ENCODE peak calls at places on chromosome 15, in seven cellular contexts. One of them, this sample, is unnamed.

GRCh38 chr15:83046558-83047127 is 20.4 kb downstream of the BTBD1 start:
- DNase-seq in psoas muscle: no peak
- DNase-seq in BJ: no peak
- DNase-seq in HCT116: no peak
- DNase-seq in IMR-90: peak
- DNase-seq in cardiac muscle cell: no peak
- DNase-seq in astrocyte: peak
- DNase-seq in this sample: peak

GRCh38 chr15:84949043-84949442 is 32.6 kb upstream of the PDE8A start:
- DNase-seq in cardiac muscle cell: no peak
- DNase-seq in astrocyte: peak
- DNase-seq in HCT116: no peak
- DNase-seq in IMR-90: peak
- DNase-seq in psoas muscle: no peak
- DNase-seq in BJ: no peak
- DNase-seq in this sample: peak

GRCh38 chr15:22796079-22796478 is 9.6 kb downstream of the NIPA1 start:
- DNase-seq in psoas muscle: no peak
- DNase-seq in HCT116: no peak
- DNase-seq in astrocyte: no peak
- DNase-seq in cardiac muscle cell: no peak
- DNase-seq in IMR-90: no peak
- DNase-seq in BJ: no peak
- DNase-seq in this sample: no peak

GRCh38 chr15:48469681-48470080 is 138.5 kb downstream of the DUT start:
- DNase-seq in IMR-90: no peak
- DNase-seq in BJ: no peak
- DNase-seq in HCT116: no peak
- DNase-seq in cardiac muscle cell: no peak
- DNase-seq in astrocyte: peak
- DNase-seq in psoas muscle: no peak
- DNase-seq in this sample: no peak

GRCh38 chr15:56989411-56989924 is 71.0 kb downstream of the TCF12 start:
- DNase-seq in HCT116: no peak
- DNase-seq in cardiac muscle cell: peak
- DNase-seq in IMR-90: peak
- DNase-seq in psoas muscle: no peak
- DNase-seq in astrocyte: no peak
- DNase-seq in BJ: no peak
- DNase-seq in this sample: peak

GRCh38 chr15:98562361-98562791 is 86.0 kb upstream of the IGF1R start:
- DNase-seq in cardiac muscle cell: no peak
- DNase-seq in astrocyte: no peak
- DNase-seq in BJ: no peak
- DNase-seq in psoas muscle: no peak
- DNase-seq in IMR-90: no peak
- DNase-seq in HCT116: no peak
- DNase-seq in this sample: no peak

GRCh38 chr15:70101459-70102113 is 3.9 kb upstream of the TLE3 start:
- DNase-seq in astrocyte: peak
- DNase-seq in IMR-90: peak
- DNase-seq in HCT116: peak
- DNase-seq in cardiac muscle cell: peak
- DNase-seq in BJ: no peak
- DNase-seq in psoas muscle: peak
- DNase-seq in this sample: peak

GRCh38 chr15:89042387-89042786 is 45.9 kb upstream of the ABHD2 start:
- DNase-seq in BJ: no peak
- DNase-seq in IMR-90: no peak
- DNase-seq in astrocyte: no peak
- DNase-seq in psoas muscle: no peak
- DNase-seq in HCT116: no peak
- DNase-seq in cardiac muscle cell: no peak
- DNase-seq in this sample: no peak

GRCh38 chr15:74300057-74300620 is 64.0 kb downstream of the CCDC33 start:
- DNase-seq in HCT116: no peak
- DNase-seq in BJ: no peak
- DNase-seq in IMR-90: no peak
- DNase-seq in astrocyte: no peak
- DNase-seq in psoas muscle: no peak
- DNase-seq in cardiac muscle cell: no peak
- DNase-seq in this sample: no peak

GRCh38 chr15:48695088-48695834 is 49.8 kb upstream of the FBN1 start:
- DNase-seq in BJ: peak
- DNase-seq in astrocyte: peak
- DNase-seq in HCT116: no peak
- DNase-seq in psoas muscle: no peak
- DNase-seq in IMR-90: peak
- DNase-seq in cardiac muscle cell: no peak
- DNase-seq in this sample: peak

GRCh38 chr15:68558318-68559305 is 20.2 kb upstream of the CORO2B start:
- DNase-seq in cardiac muscle cell: no peak
- DNase-seq in psoas muscle: no peak
- DNase-seq in HCT116: no peak
- DNase-seq in BJ: no peak
- DNase-seq in IMR-90: no peak
- DNase-seq in astrocyte: no peak
- DNase-seq in this sample: no peak

GRCh38 chr15:96053039-96054021 is 277.2 kb upstream of the NR2F2 start:
- DNase-seq in astrocyte: peak
- DNase-seq in psoas muscle: peak
- DNase-seq in cardiac muscle cell: peak
- DNase-seq in HCT116: peak
- DNase-seq in BJ: no peak
- DNase-seq in IMR-90: no peak
- DNase-seq in this sample: no peak

GRCh38 chr15:31387483-31388118 is 61.0 kb downstream of the KLF13 start:
- DNase-seq in BJ: peak
- DNase-seq in cardiac muscle cell: peak
- DNase-seq in IMR-90: peak
- DNase-seq in psoas muscle: peak
- DNase-seq in astrocyte: peak
- DNase-seq in HCT116: no peak
- DNase-seq in this sample: peak

GRCh38 chr15:32864051-32864450 is 146.2 kb downstream of the GREM1 start:
- DNase-seq in psoas muscle: no peak
- DNase-seq in astrocyte: no peak
- DNase-seq in HCT116: no peak
- DNase-seq in IMR-90: no peak
- DNase-seq in BJ: no peak
- DNase-seq in cardiac muscle cell: no peak
- DNase-seq in this sample: no peak

GRCh38 chr15:75817151-75817935 is 25.9 kb upstream of the UBE2Q2 start:
- DNase-seq in cardiac muscle cell: no peak
- DNase-seq in astrocyte: no peak
- DNase-seq in psoas muscle: no peak
- DNase-seq in IMR-90: no peak
- DNase-seq in BJ: no peak
- DNase-seq in HCT116: no peak
- DNase-seq in this sample: peak

GRCh38 chr15:96181873-96182301 is 148.6 kb upstream of the NR2F2 start:
- DNase-seq in IMR-90: peak
- DNase-seq in HCT116: no peak
- DNase-seq in psoas muscle: peak
- DNase-seq in astrocyte: peak
- DNase-seq in cardiac muscle cell: no peak
- DNase-seq in BJ: peak
- DNase-seq in this sample: peak

DNA sequence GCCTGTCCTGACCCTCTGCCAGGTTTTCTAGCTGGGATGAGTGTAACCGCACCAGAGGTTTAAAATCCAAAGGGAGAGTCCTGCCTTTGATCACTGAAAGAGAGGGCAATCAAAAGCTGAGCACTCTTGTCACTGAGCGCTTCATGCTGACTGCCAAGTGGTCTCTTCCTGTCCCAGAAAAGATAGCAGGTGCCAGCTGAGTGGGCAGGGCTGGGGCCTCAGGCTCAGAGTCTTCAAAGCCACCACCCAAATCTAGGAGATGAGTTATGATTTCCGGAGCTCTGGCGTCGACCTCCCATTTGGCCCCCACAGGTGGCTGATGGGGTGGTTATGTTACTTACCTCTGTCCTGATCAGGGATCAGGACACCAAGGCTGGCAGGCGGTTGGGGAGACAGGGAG is 256.0 kb downstream of the SLCO3A1 start:
- DNase-seq in IMR-90: no peak
- DNase-seq in psoas muscle: no peak
- DNase-seq in astrocyte: no peak
- DNase-seq in HCT116: no peak
- DNase-seq in cardiac muscle cell: peak
- DNase-seq in BJ: no peak
- DNase-seq in this sample: no peak
- H3K4me3 ChIP-seq in IMR-90: no peak
- H3K4me3 ChIP-seq in psoas muscle: no peak
- H3K4me3 ChIP-seq in astrocyte: no peak
- H3K4me3 ChIP-seq in HCT116: no peak
- H3K4me3 ChIP-seq in cardiac muscle cell: no peak
- H3K4me3 ChIP-seq in BJ: no peak
- H3K4me3 ChIP-seq in this sample: no peak

DNA sequence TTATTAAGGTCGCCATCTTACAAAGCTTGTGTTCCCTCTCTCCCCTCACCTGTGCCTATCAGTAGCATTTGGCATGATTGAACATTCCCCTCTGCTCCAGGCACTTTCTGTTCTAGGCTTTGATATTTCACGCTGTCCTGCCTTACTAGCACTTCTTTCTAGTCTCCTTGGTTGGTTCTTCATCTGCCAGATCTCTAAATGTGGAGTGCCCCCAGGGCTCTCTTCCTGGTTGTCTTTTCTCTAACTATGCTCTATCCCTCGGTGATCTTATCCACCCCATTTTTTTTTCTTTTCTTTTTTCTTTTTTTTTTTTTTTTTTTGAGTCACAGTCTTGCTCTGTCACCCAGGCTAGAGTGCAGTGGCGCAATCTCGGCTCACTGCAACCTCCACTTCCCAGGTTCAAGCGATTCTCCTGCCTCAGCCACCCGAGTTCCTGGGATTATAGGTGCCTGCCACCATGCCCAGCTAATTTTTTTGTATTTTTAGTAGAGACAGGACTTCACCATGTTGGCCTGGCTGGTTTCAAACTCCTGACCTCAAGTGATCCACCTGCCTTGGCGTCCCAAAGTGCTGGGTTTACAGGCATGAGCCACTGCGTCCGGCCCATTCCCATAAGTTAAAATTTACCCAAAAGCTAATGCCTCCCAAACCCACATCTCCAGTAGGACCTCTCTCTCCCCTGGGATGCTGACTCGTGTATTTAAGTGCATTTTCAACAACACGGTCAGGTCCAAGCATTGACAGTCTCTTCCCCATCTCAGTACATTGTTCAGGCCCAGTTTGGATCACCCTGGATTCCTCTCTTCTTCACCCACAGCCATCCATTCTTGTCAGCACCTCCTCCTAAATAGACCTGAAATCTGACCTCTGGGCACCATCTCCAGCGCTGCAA is 5.2 kb downstream of the NUSAP1 start:
- DNase-seq in cardiac muscle cell: no peak
- DNase-seq in BJ: no peak
- DNase-seq in psoas muscle: no peak
- DNase-seq in astrocyte: no peak
- DNase-seq in HCT116: no peak
- DNase-seq in IMR-90: no peak
- DNase-seq in this sample: no peak
- H3K4me3 ChIP-seq in cardiac muscle cell: no peak
- H3K4me3 ChIP-seq in BJ: no peak
- H3K4me3 ChIP-seq in psoas muscle: no peak
- H3K4me3 ChIP-seq in astrocyte: no peak
- H3K4me3 ChIP-seq in HCT116: no peak
- H3K4me3 ChIP-seq in IMR-90: no peak
- H3K4me3 ChIP-seq in this sample: no peak

DNA sequence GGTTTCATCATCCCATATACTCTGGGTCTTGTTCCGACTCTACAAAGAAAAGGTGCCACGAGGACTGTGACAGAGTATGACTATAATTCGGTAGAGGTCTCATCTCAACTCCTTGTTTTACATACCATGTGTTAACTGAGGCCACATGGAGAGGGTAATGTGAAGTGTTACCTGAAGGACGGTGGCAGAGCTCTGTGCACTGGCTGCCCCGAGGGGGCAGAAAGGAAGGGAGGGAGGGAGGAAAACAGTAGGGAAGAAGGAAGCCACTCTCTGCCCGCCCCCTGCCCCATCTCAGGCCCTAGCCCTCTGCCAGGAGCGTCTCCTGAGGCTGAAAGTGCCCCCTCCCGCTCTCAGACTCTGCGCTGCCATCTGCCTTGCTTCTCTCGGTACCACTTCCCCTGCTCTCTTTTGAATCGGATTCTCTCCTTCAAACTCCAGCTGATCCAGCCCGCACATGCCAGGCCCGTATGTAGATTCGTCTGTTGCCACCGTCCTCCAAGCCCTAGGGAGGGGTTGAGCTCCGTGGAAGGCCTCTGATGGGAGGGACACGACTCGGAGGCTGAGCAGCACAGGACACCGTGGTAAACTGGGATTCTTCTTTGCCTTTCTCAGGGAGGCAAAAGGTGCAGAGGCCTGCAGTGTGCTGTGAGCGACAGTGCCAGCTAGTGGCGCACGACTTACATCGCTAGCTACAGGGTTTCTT is 70.5 kb upstream of the ATP10A start:
- DNase-seq in BJ: peak
- DNase-seq in HCT116: no peak
- DNase-seq in IMR-90: peak
- DNase-seq in psoas muscle: peak
- DNase-seq in cardiac muscle cell: peak
- DNase-seq in astrocyte: peak
- DNase-seq in this sample: peak
- H3K4me3 ChIP-seq in BJ: peak
- H3K4me3 ChIP-seq in HCT116: no peak
- H3K4me3 ChIP-seq in IMR-90: peak
- H3K4me3 ChIP-seq in psoas muscle: peak
- H3K4me3 ChIP-seq in cardiac muscle cell: no peak
- H3K4me3 ChIP-seq in astrocyte: peak
- H3K4me3 ChIP-seq in this sample: peak

DNA sequence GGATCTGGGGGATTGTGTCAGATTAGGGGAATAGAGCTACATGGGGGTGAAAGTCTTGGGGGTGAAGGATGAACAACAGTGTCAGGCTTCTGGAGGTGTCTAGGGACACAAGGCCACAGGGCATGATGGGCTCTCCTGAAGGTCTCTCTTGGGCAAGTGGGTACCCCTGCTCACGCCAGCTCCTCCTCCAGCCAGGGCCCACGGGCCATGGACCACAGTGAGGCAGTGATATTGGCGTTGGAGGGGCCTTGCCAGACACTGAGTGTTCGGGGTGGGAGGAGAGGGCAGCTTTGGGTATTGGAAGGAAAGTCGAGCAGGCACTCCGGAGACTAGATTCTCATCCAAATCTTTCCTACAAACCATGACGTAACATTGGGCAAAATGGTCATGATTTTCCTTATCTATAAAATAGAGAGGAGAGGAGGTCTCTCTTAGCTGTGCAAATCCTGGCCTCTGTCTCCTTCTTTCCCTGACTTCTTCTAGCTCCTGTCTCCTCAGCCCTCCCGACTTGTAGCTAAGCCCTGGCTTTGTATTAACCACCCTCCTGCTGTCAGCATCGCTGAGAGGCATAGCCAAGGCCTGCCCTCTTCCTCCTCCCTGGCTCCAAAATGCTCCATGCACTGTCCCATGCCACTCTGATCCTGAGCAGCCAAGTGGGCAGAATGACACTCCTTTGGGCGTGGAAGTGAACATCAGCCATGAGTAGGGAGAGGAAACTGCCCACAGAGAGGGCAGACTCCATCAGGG is 24.0 kb upstream of the SRP14 start:
- DNase-seq in HCT116: no peak
- DNase-seq in BJ: no peak
- DNase-seq in cardiac muscle cell: no peak
- DNase-seq in psoas muscle: no peak
- DNase-seq in IMR-90: no peak
- DNase-seq in astrocyte: no peak
- DNase-seq in this sample: no peak
- H3K4me3 ChIP-seq in HCT116: no peak
- H3K4me3 ChIP-seq in BJ: no peak
- H3K4me3 ChIP-seq in cardiac muscle cell: no peak
- H3K4me3 ChIP-seq in psoas muscle: no peak
- H3K4me3 ChIP-seq in IMR-90: no peak
- H3K4me3 ChIP-seq in astrocyte: no peak
- H3K4me3 ChIP-seq in this sample: no peak